ENCODE peak calls at places on chromosomes 3 and 15, in ten cellular contexts. O, U, Z, Y, A, V, X, N, Q and W are unnamed samples.

GRCh38 chr3:129398803-129399144 is 29.7 kb downstream of the EFCAB12 start:
- DNase-seq in Q (peak; percentile 65), A (peak; percentile 31), V (peak; percentile 24), Z (no peak), U (no peak), O (no peak), X (no peak), N (no peak), Y (peak; percentile 38), W (no peak)

GRCh38 chr3:48845170-48845569 is 2.5 kb downstream of the PRKAR2A start:
- DNase-seq in Z (no peak), Q (peak; percentile 12), O (no peak), N (no peak), V (peak; percentile 24), U (no peak), Y (no peak), A (no peak), X (no peak), W (no peak)

GRCh38 chr15:25693321-25694237 is 169.5 kb downstream of the ATP10A start:
- DNase-seq in Z (no peak), U (peak; percentile 43), V (no peak), Q (peak; percentile 54), Y (peak; percentile 63), O (no peak), X (no peak), N (no peak), A (no peak), W (peak; percentile 43)

GRCh38 chr15:77654975-77655374 is 22.3 kb upstream of the LINGO1 start:
- DNase-seq in U (no peak), Q (no peak), Y (peak; percentile 20), N (no peak), A (peak; percentile 66), X (no peak), Z (no peak), O (no peak), V (no peak), W (no peak)

GRCh38 chr3:27669505-27670085 is 52.5 kb downstream of the EOMES start:
- DNase-seq in N (no peak), O (no peak), Q (no peak), U (no peak), Z (no peak), Y (no peak), X (no peak), V (peak; percentile 75), A (no peak), W (no peak)

GRCh38 chr3:128316456-128316855 is 150.2 kb downstream of the DNAJB8 start:
- DNase-seq in Q (no peak), A (peak; percentile 21), Z (no peak), V (no peak), Y (no peak), O (peak; percentile 4), U (peak; percentile 51), N (peak; percentile 78), X (no peak), W (peak; percentile 16)

GRCh38 chr3:79872483-79872882 is 104.7 kb upstream of the ROBO1 start:
- DNase-seq in Q (peak; percentile 92), Y (no peak), Z (no peak), N (no peak), U (no peak), A (no peak), V (peak; percentile 93), X (no peak), O (peak; percentile 36), W (no peak)

GRCh38 chr3:138136208-138136607 is 4.0 kb upstream of the A4GNT start:
- DNase-seq in X (no peak), Y (no peak), A (no peak), Z (no peak), U (no peak), O (no peak), N (no peak), Q (no peak), V (no peak), W (no peak)

GRCh38 chr3:5437296-5438010 is 249.9 kb downstream of the EDEM1 start:
- DNase-seq in X (no peak), Y (no peak), O (no peak), A (no peak), N (no peak), U (no peak), Q (no peak), Z (no peak), V (no peak), W (no peak)

GRCh38 chr3:155323063-155323666 is 29.7 kb upstream of the STRIT1 start:
- DNase-seq in Q (peak; percentile 92), N (no peak), Z (peak; percentile 36), O (peak; percentile 47), Y (peak; percentile 88), X (no peak), V (peak; percentile 49), A (peak; percentile 29), U (no peak), W (peak; percentile 46)

GRCh38 chr3:79006077-79006476 is 761.7 kb downstream of the ROBO1 start:
- DNase-seq in Y (no peak), X (no peak), N (no peak), Q (no peak), V (no peak), O (no peak), A (no peak), U (no peak), Z (no peak), W (no peak)

GRCh38 chr15:55588070-55588817 is at the start of gene PYGO1:
- DNase-seq in Z (peak; percentile 38), U (peak; percentile 64), A (peak; percentile 28), Q (peak; percentile 88), N (peak; percentile 55), V (peak; percentile 59), X (peak; percentile 72), Y (peak; percentile 79), O (peak; percentile 54), W (peak; percentile 72)

GRCh38 chr3:108513961-108514360 is 3.6 kb upstream of the MYH15 start:
- DNase-seq in U (no peak), Y (peak; percentile 29), A (no peak), O (no peak), Z (no peak), Q (no peak), V (no peak), N (no peak), X (no peak), W (no peak)

GRCh38 chr3:134711284-134711683 is 60.5 kb upstream of the KY start:
- DNase-seq in V (peak; percentile 15), Y (no peak), Z (no peak), N (no peak), X (no peak), O (no peak), U (no peak), A (no peak), Q (no peak), W (no peak)

GRCh38 chr3:50639055-50639494 is 22.1 kb downstream of the MAPKAPK3 start:
- DNase-seq in V (peak; percentile 71), Z (no peak), X (no peak), Q (peak; percentile 53), A (no peak), U (no peak), Y (no peak), N (no peak), O (no peak), W (no peak)

GRCh38 chr15:31302029-31302657 is 24.5 kb upstream of the KLF13 start:
- DNase-seq in Z (peak; percentile 3), Y (no peak), O (no peak), Q (no peak), X (no peak), N (no peak), V (no peak), U (no peak), A (no peak), W (no peak)
- H3K4me1 ChIP-seq in Z (peaks cover 72% of the 10 kb centered on the region), Y (peaks cover 58% of the 10 kb centered on the region), O (no peaks in the 10 kb centered on the region), Q (peaks cover 13% of the 10 kb centered on the region), X (peaks cover 34% of the 10 kb centered on the region), N (no peaks in the 10 kb centered on the region), V (peaks cover 4% of the 10 kb centered on the region), U (peaks cover 8% of the 10 kb centered on the region), A (peaks cover 3% of the 10 kb centered on the region), W (no peaks in the 10 kb centered on the region)

GRCh38 chr15:59439571-59439970 is 1.6 kb downstream of the FAM81A start:
- DNase-seq in Q (no peak), V (no peak), A (no peak), N (no peak), X (no peak), O (no peak), U (no peak), Y (no peak), Z (no peak), W (no peak)

GRCh38 chr15:59438891-59439290 is 905 bp downstream of the FAM81A start:
- DNase-seq in Y (no peak), U (peak; percentile 15), Q (no peak), N (peak; percentile 34), A (peak; percentile 52), Z (no peak), X (no peak), V (no peak), O (no peak), W (no peak)

GRCh38 chr15:59436774-59437472 is 1.1 kb upstream of the FAM81A start:
- DNase-seq in N (no peak), Q (peak; percentile 11), Y (peak; percentile 62), U (peak; percentile 11), A (peak; percentile 28), Z (peak; percentile 21), O (no peak), X (no peak), V (no peak), W (peak; percentile 21)

GRCh38 chr15:59437473-59437776 is 561 bp upstream of the FAM81A start:
- DNase-seq in Q (no peak), O (no peak), Z (no peak), Y (no peak), U (no peak), X (no peak), V (no peak), N (no peak), A (peak; percentile 25), W (no peak)

GRCh38 chr15:59437777-59438574 is at the start of gene FAM81A:
- DNase-seq in Z (peak; percentile 91), O (peak; percentile 73), Y (peak; percentile 90), A (peak; percentile 88), V (peak; percentile 58), X (peak; percentile 76), Q (peak; percentile 89), U (peak; percentile 87), N (peak; percentile 84), W (peak; percentile 79)
- H3K27me3 ChIP-seq in Z (no peaks in the 10 kb centered on the region), O (no peaks in the 10 kb centered on the region), Y (no peaks in the 10 kb centered on the region), A (no peaks in the 10 kb centered on the region), V (peaks cover 46% of the 10 kb centered on the region), X (peaks cover 22% of the 10 kb centered on the region), Q (peaks cover 3% of the 10 kb centered on the region), U (no peaks in the 10 kb centered on the region), N (no peaks in the 10 kb centered on the region), W (peaks cover 33% of the 10 kb centered on the region)

GRCh38 chr3:38538773-38539353 is 42.7 kb downstream of the EXOG start:
- DNase-seq in Y (no peak), A (no peak), U (peak; percentile 60), X (no peak), Z (peak; percentile 52), N (no peak), V (no peak), Q (peak; percentile 5), O (no peak), W (no peak)
- H3K4me3 ChIP-seq in Y (no peak overlapping the region), A (no peak overlapping the region), U (no peak overlapping the region), X (no peak overlapping the region), Z (no peak overlapping the region), N (no peak overlapping the region), V (no peak overlapping the region), Q (no peak overlapping the region), O (no peak overlapping the region), W (no peak overlapping the region)

GRCh38 chr3:37593796-37594195 is 267.9 kb upstream of the CTDSPL start:
- DNase-seq in N (no peak), O (no peak), A (no peak), X (no peak), Y (no peak), U (no peak), Q (no peak), Z (no peak), V (no peak), W (no peak)
- H3K4me1 ChIP-seq in N (no peaks in the 10 kb centered on the region), O (peaks cover 9% of the 10 kb centered on the region), A (peaks cover 4% of the 10 kb centered on the region), X (peaks cover 42% of the 10 kb centered on the region), Y (no peaks in the 10 kb centered on the region), U (peaks cover 20% of the 10 kb centered on the region), Q (peaks cover 24% of the 10 kb centered on the region), Z (peaks cover 75% of the 10 kb centered on the region), V (no peaks in the 10 kb centered on the region), W (peaks cover 23% of the 10 kb centered on the region)